ENCODE peak calls at places on chromosome 13, in four cellular contexts. L, P, K and H are unnamed samples.

GRCh38 chr13:44368062-44368591 is 5.5 kb upstream of the SERP2 start:
- DNase-seq in L (no peak), K (peak), P (no peak), H (no peak)

GRCh38 chr13:98481511-98481951 is 95.4 kb downstream of the STK24 start:
- DNase-seq in K (no peak), L (no peak), P (no peak), H (no peak)

GRCh38 chr13:48979892-48980291 is 4.2 kb downstream of the FNDC3A start:
- DNase-seq in L (no peak), P (no peak), K (no peak), H (no peak)

GRCh38 chr13:45024847-45025246 is 35.5 kb downstream of the GPALPP1 start:
- DNase-seq in L (no peak), P (no peak), K (no peak), H (no peak)

GRCh38 chr13:59700281-59700680 is 463.4 kb downstream of the DIAPH3 start:
- DNase-seq in K (no peak), P (peak), L (no peak), H (no peak)

GRCh38 chr13:73000027-73000674 is 58.7 kb upstream of the KLF5 start:
- DNase-seq in P (no peak), L (peak), K (peak), H (no peak)

GRCh38 chr13:33079960-33080359 is 63.7 kb downstream of the KL start:
- DNase-seq in K (no peak), P (no peak), L (no peak), H (no peak)

GRCh38 chr13:20181180-20181579 is 11.6 kb downstream of the GJB2 start:
- DNase-seq in P (no peak), K (no peak), L (no peak), H (no peak)

GRCh38 chr13:65882810-65883209 is 1347.3 kb downstream of the PCDH9 start:
- DNase-seq in K (no peak), P (no peak), L (no peak), H (peak)

GRCh38 chr13:51425410-51426042 is 27.3 kb downstream of the INTS6 start:
- DNase-seq in K (no peak), L (no peak), P (no peak), H (no peak)

GRCh38 chr13:62919491-62919890 is 1503.8 kb upstream of the PCDH20 start:
- DNase-seq in K (no peak), P (no peak), L (no peak), H (no peak)

GRCh38 chr13:75425216-75426009 is 56.6 kb downstream of the TBC1D4 start:
- DNase-seq in K (no peak), P (no peak), L (peak), H (no peak)

GRCh38 chr13:90420683-90421082 is 926.8 kb upstream of the MIR17HG start:
- DNase-seq in K (no peak), P (no peak), L (no peak), H (no peak)

GRCh38 chr13:76123548-76123947 is 487.4 kb downstream of the LMO7 start:
- DNase-seq in P (no peak), L (no peak), K (no peak), H (no peak)

GRCh38 chr13:107956889-107957288 is 258.4 kb downstream of the LIG4 start:
- DNase-seq in K (no peak), L (no peak), P (no peak), H (no peak)

GRCh38 chr13:26881154-26881553 is 120.6 kb upstream of the GPR12 start:
- DNase-seq in P (no peak), K (no peak), L (no peak), H (no peak)

GRCh38 chr13:104987621-104988020 is 1547.8 kb downstream of the EFNB2 start:
- DNase-seq in P (no peak), L (no peak), K (no peak), H (no peak)

GRCh38 chr13:64782459-64782858 is 2447.7 kb downstream of the PCDH9 start:
- DNase-seq in P (no peak), L (no peak), K (no peak), H (no peak)

GRCh38 chr13:78102121-78102677 is 183.6 kb upstream of the EDNRB start:
- DNase-seq in K (no peak), L (peak), P (no peak), H (no peak)

GRCh38 chr13:42497798-42498197 is 76.2 kb upstream of the TNFSF11 start:
- DNase-seq in P (no peak), L (peak), K (no peak), H (no peak)

GRCh38 chr13:39952244-39953233 is 297.1 kb downstream of the COG6 start:
- DNase-seq in P (no peak), L (no peak), K (no peak), H (no peak)

GRCh38 chr13:66513728-66514127 is 716.4 kb downstream of the PCDH9 start:
- DNase-seq in P (no peak), K (no peak), L (no peak), H (no peak)

GRCh38 chr13:92175330-92175729 is 776.9 kb downstream of the GPC5 start:
- DNase-seq in P (peak), L (no peak), K (peak), H (peak)

GRCh38 chr13:41515491-41516139 is 58.3 kb downstream of the RGCC start:
- DNase-seq in P (no peak), K (no peak), L (no peak), H (no peak)

GRCh38 chr13:112142401-112142930 is 75.5 kb downstream of the SOX1 start:
- DNase-seq in L (no peak), K (no peak), P (no peak), H (no peak)

GRCh38 chr13:41254902-41255301 is 8.5 kb downstream of the MTRF1 start:
- DNase-seq in K (no peak), L (no peak), P (no peak), H (no peak)

GRCh38 chr13:66501187-66501586 is 728.9 kb downstream of the PCDH9 start:
- DNase-seq in K (no peak), L (no peak), P (no peak), H (no peak)

GRCh38 chr13:32592082-32592481 is 5.8 kb downstream of the PDS5B start:
- DNase-seq in K (no peak), L (no peak), P (no peak), H (no peak)

GRCh38 chr13:31485183-31485582 is 254.1 kb upstream of the RXFP2 start:
- DNase-seq in L (no peak), K (no peak), P (no peak), H (no peak)

GRCh38 chr13:26872444-26873173 is 112.0 kb upstream of the GPR12 start:
- DNase-seq in P (peak), L (no peak), K (peak), H (peak)

GRCh38 chr13:40490086-40490723 is 176.2 kb downstream of the FOXO1 start:
- DNase-seq in K (no peak), P (no peak), L (no peak), H (peak)

GRCh38 chr13:43569688-43570087 is 217.1 kb downstream of the ENOX1 start:
- DNase-seq in K (no peak), L (no peak), P (no peak), H (no peak)

GRCh38 chr13:112449545-112449930 is 73.4 kb downstream of the SPACA7 start:
- DNase-seq in K (no peak), P (no peak), L (no peak), H (no peak)

GRCh38 chr13:95049772-95050171 is 251.5 kb downstream of the ABCC4 start:
- DNase-seq in P (no peak), L (no peak), K (no peak), H (no peak)

GRCh38 chr13:95056266-95056665 is 245.0 kb downstream of the ABCC4 start:
- DNase-seq in K (no peak), L (no peak), P (no peak), H (no peak)

GRCh38 chr13:95050800-95051620 is 250.2 kb downstream of the ABCC4 start:
- DNase-seq in P (no peak), L (no peak), K (no peak), H (no peak)
- TF ChIP-seq BHLHE40 in P (no peak), L (no peak), K (no peak), H (no peak)

GRCh38 chr13:86591862-86592261 is 792.6 kb upstream of the SLITRK6 start:
- DNase-seq in K (no peak), P (no peak), L (no peak), H (no peak)
- TF ChIP-seq FOXK2 in K (no peak), P (no peak), L (no peak), H (no peak)

GRCh38 chr13:106234656-106235055 is 300.8 kb downstream of the EFNB2 start:
- DNase-seq in P (no peak), L (no peak), K (no peak), H (no peak)

GRCh38 chr13:106243011-106243410 is 292.5 kb downstream of the EFNB2 start:
- DNase-seq in K (no peak), P (no peak), L (no peak), H (no peak)

GRCh38 chr13:106241974-106242373 is 293.5 kb downstream of the EFNB2 start:
- DNase-seq in L (no peak), P (no peak), K (no peak), H (no peak)

GRCh38 chr13:106242554-106242953 is 292.9 kb downstream of the EFNB2 start:
- DNase-seq in P (no peak), L (no peak), K (no peak), H (no peak)

GRCh38 chr13:106238690-106239089 is 296.8 kb downstream of the EFNB2 start:
- DNase-seq in K (no peak), P (no peak), L (no peak), H (no peak)
- TF ChIP-seq BHLHE40 in K (no peak), P (no peak), L (no peak), H (no peak)

DNA sequence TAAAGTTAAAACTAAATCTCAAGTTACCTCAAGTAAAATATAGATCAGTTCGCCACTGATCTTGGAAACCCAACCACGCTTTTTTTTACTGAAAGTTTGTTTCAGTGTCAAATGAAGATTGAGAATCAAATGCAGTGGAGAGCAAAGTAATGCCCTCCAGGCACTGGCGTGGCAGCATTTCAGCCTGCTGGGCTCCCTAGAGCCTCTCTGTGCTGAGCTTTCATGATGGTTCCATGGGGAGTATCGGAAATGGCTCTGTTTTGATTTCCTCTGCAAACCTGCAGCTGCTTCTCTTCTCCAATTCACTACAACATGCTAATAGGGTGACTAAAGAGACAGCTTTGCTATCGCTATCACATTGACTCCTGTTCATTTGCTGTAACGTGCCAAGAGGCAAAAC is 141.6 kb downstream of the FGF14 start:
- DNase-seq in L (no peak), P (no peak), K (no peak), H (no peak)
- TF ChIP-seq FOXK2 in L (no peak), P (no peak), K (no peak), H (no peak)

DNA sequence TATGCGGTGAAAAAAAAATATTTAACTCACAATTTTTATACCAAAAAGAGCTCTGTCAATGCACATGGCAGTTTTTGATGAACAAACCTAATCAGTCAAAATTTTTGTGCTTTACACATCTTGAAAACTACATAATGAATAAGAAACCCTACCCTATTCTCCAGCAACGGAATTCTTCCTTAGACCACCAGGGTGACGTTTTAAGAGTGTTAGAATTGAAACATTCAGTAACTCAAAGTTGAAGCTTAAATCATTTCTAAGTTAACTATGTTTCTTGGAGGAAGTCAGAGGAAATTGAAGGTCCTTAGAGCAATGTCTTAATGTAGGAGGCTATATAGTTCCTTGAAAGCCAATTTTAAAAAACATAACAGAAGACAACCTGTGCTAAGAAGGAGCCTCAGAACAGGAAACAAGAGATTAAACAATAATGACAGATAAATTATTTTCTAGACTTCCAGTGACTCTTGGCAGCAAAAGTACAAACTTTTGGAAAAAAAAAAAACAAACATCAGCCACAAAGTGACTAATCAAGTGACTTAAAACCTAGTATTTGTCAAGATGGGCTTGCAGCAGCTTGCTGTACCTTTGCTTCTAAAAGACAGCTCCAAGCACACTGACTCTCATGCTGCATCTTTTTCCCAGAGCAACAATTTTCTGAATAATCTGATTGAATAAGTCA is 6.2 kb downstream of the SPRY2 start:
- DNase-seq in P (no peak), L (no peak), K (no peak), H (no peak)
- TF ChIP-seq BHLHE40 in P (no peak), L (no peak), K (no peak), H (no peak)

GRCh38 chr13:97142452-97142851 is 79.7 kb upstream of the MBNL2 start:
- DNase-seq in L (no peak), K (peak), P (peak), H (no peak)
- TF ChIP-seq FOXK2 in L (no peak), K (no peak), P (no peak), H (no peak)

GRCh38 chr13:28355046-28355821 is 139.7 kb downstream of the FLT1 start:
- DNase-seq in K (no peak), P (no peak), L (no peak), H (no peak)

GRCh38 chr13:28356506-28357064 is 138.3 kb downstream of the FLT1 start:
- DNase-seq in K (no peak), P (no peak), L (no peak), H (no peak)

GRCh38 chr13:28357247-28357825 is 137.6 kb downstream of the FLT1 start:
- DNase-seq in P (no peak), L (no peak), K (no peak), H (no peak)

GRCh38 chr13:28357846-28358496 is 137.0 kb downstream of the FLT1 start:
- DNase-seq in P (no peak), K (no peak), L (no peak), H (no peak)

GRCh38 chr13:28355822-28356371 is 139.0 kb downstream of the FLT1 start:
- DNase-seq in P (no peak), K (peak), L (no peak), H (no peak)
- TF ChIP-seq BHLHE40 in P (no peak), K (no peak), L (no peak), H (no peak)

GRCh38 chr13:29594310-29594709 is 1.2 kb downstream of the SLC7A1 start:
- DNase-seq in L (peak), K (peak), P (peak), H (peak)
- TF ChIP-seq FOXK2 in L (no peak), K (peak), P (no peak), H (no peak)

GRCh38 chr13:110546389-110546788 is 15.1 kb downstream of the RAB20 start:
- DNase-seq in K (no peak), P (no peak), L (no peak), H (no peak)
- TF ChIP-seq BHLHE40 in K (no peak), P (no peak), L (no peak), H (no peak)

GRCh38 chr13:85265296-85265695 is 533.9 kb downstream of the SLITRK6 start:
- DNase-seq in P (no peak), L (no peak), K (no peak), H (no peak)

GRCh38 chr13:85266331-85266730 is 532.9 kb downstream of the SLITRK6 start:
- DNase-seq in P (no peak), L (no peak), K (no peak), H (no peak)

GRCh38 chr13:85266771-85267170 is 532.4 kb downstream of the SLITRK6 start:
- DNase-seq in L (no peak), P (no peak), K (no peak), H (peak)

GRCh38 chr13:85260896-85261295 is 538.3 kb downstream of the SLITRK6 start:
- DNase-seq in P (no peak), L (no peak), K (no peak), H (no peak)

DNA sequence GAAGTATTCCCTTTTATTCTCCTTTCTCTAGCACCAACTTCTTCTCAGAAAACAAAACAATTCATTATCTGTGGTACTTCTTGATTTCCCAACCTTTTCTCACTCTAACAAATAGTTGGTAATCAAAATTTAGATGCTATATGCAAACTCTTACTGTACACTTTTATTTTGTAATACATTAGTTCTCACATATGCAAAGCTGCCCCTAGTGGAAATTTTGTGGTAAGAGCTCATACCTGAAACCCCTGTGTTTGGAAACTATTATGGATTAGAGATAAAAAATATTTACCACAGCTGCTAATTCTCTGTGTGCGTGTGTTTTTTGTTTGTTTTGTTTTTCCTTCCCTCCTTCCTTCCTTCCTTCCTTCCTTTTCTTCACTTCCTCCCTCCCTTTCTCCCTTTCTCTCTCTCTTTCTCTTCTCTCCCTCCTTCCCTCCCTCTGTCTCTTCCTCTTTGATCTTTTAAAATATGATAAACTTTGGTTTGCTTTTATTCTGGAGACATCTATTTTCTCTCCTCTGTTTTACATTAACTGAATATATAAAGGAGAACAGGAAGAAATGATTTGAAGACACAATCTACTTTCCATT is 537.4 kb downstream of the SLITRK6 start:
- DNase-seq in K (no peak), L (no peak), P (peak), H (peak)
- TF ChIP-seq FOXK2 in K (no peak), L (no peak), P (no peak), H (no peak)